ENCODE peak calls at places on chromosomes 2 and 18, in ten cellular contexts. One of them, this sample, is unnamed.
A peak's percentile ranks its signal among the peaks of the same experiment; 100 is the strongest.

GRCh38 chr18:55220523-55220922 is 261.3 kb upstream of the CCDC68 start:
- DNase-seq in epithelial cell of esophagus: no peak
- DNase-seq in heart right ventricle: no peak
- DNase-seq in H7: no peak
- DNase-seq in amniotic epithelial cell: no peak
- DNase-seq in foreskin fibroblast: no peak
- DNase-seq in ELR: no peak
- DNase-seq in astrocyte of the spinal cord: peak; percentile 22
- DNase-seq in stimulated activated CD4-positive, alpha-beta T cell treated with anti-CD3 and anti-CD28 coated beads, Interleukin-15, amount 100 ng/mL, for 1 hour: no peak
- DNase-seq in NCI-H1105: no peak
- DNase-seq in this sample: no peak

GRCh38 chr2:235468978-235469694 is 24.7 kb upstream of the AGAP1 start:
- DNase-seq in epithelial cell of esophagus: peak; percentile 93
- DNase-seq in heart right ventricle: peak; percentile 37
- DNase-seq in H7: peak; percentile 34
- DNase-seq in amniotic epithelial cell: peak; percentile 49
- DNase-seq in foreskin fibroblast: peak; percentile 85
- DNase-seq in ELR: peak; percentile 95
- DNase-seq in astrocyte of the spinal cord: peak; percentile 83
- DNase-seq in stimulated activated CD4-positive, alpha-beta T cell treated with anti-CD3 and anti-CD28 coated beads, Interleukin-15, amount 100 ng/mL, for 1 hour: no peak
- DNase-seq in NCI-H1105: no peak
- DNase-seq in this sample: no peak

GRCh38 chr2:216774620-216775019 is 79.3 kb upstream of the IGFBP5 start:
- DNase-seq in epithelial cell of esophagus: no peak
- DNase-seq in heart right ventricle: peak; percentile 90
- DNase-seq in H7: no peak
- DNase-seq in amniotic epithelial cell: peak; percentile 94
- DNase-seq in foreskin fibroblast: peak; percentile 9
- DNase-seq in ELR: peak; percentile 72
- DNase-seq in astrocyte of the spinal cord: peak; percentile 91
- DNase-seq in stimulated activated CD4-positive, alpha-beta T cell treated with anti-CD3 and anti-CD28 coated beads, Interleukin-15, amount 100 ng/mL, for 1 hour: no peak
- DNase-seq in NCI-H1105: no peak
- DNase-seq in this sample: no peak

GRCh38 chr2:182366625-182367024 is 60.2 kb downstream of the PDE1A start:
- DNase-seq in epithelial cell of esophagus: no peak
- DNase-seq in heart right ventricle: no peak
- DNase-seq in H7: no peak
- DNase-seq in amniotic epithelial cell: peak; percentile 100
- DNase-seq in foreskin fibroblast: peak; percentile 62
- DNase-seq in ELR: no peak
- DNase-seq in astrocyte of the spinal cord: peak; percentile 59
- DNase-seq in stimulated activated CD4-positive, alpha-beta T cell treated with anti-CD3 and anti-CD28 coated beads, Interleukin-15, amount 100 ng/mL, for 1 hour: no peak
- DNase-seq in NCI-H1105: peak; percentile 79
- DNase-seq in this sample: no peak

GRCh38 chr2:8288206-8288605 is 393.6 kb upstream of the ID2 start:
- DNase-seq in epithelial cell of esophagus: no peak
- DNase-seq in heart right ventricle: no peak
- DNase-seq in H7: no peak
- DNase-seq in amniotic epithelial cell: no peak
- DNase-seq in foreskin fibroblast: no peak
- DNase-seq in ELR: no peak
- DNase-seq in astrocyte of the spinal cord: no peak
- DNase-seq in stimulated activated CD4-positive, alpha-beta T cell treated with anti-CD3 and anti-CD28 coated beads, Interleukin-15, amount 100 ng/mL, for 1 hour: no peak
- DNase-seq in NCI-H1105: no peak
- DNase-seq in this sample: no peak

GRCh38 chr2:201448701-201449100 is 2.6 kb downstream of the TRAK2 start:
- DNase-seq in epithelial cell of esophagus: peak; percentile 76
- DNase-seq in heart right ventricle: no peak
- DNase-seq in H7: no peak
- DNase-seq in amniotic epithelial cell: no peak
- DNase-seq in foreskin fibroblast: no peak
- DNase-seq in ELR: peak; percentile 34
- DNase-seq in astrocyte of the spinal cord: no peak
- DNase-seq in stimulated activated CD4-positive, alpha-beta T cell treated with anti-CD3 and anti-CD28 coated beads, Interleukin-15, amount 100 ng/mL, for 1 hour: no peak
- DNase-seq in NCI-H1105: no peak
- DNase-seq in this sample: no peak

GRCh38 chr2:84970266-84970955 is 550 bp upstream of the KCMF1 start:
- DNase-seq in epithelial cell of esophagus: peak; percentile 60
- DNase-seq in heart right ventricle: peak; percentile 55
- DNase-seq in H7: peak; percentile 86
- DNase-seq in amniotic epithelial cell: peak; percentile 46
- DNase-seq in foreskin fibroblast: peak; percentile 20
- DNase-seq in ELR: peak; percentile 61
- DNase-seq in astrocyte of the spinal cord: peak; percentile 58
- DNase-seq in stimulated activated CD4-positive, alpha-beta T cell treated with anti-CD3 and anti-CD28 coated beads, Interleukin-15, amount 100 ng/mL, for 1 hour: peak; percentile 38
- DNase-seq in NCI-H1105: peak; percentile 30
- DNase-seq in this sample: no peak

GRCh38 chr18:35695803-35696202 is 114.3 kb downstream of the GALNT1 start:
- DNase-seq in epithelial cell of esophagus: no peak
- DNase-seq in heart right ventricle: peak; percentile 69
- DNase-seq in H7: no peak
- DNase-seq in amniotic epithelial cell: no peak
- DNase-seq in foreskin fibroblast: no peak
- DNase-seq in ELR: no peak
- DNase-seq in astrocyte of the spinal cord: no peak
- DNase-seq in stimulated activated CD4-positive, alpha-beta T cell treated with anti-CD3 and anti-CD28 coated beads, Interleukin-15, amount 100 ng/mL, for 1 hour: no peak
- DNase-seq in NCI-H1105: peak; percentile 34
- DNase-seq in this sample: no peak

GRCh38 chr2:217958889-217959235 is 43.9 kb downstream of the TNS1 start:
- DNase-seq in epithelial cell of esophagus: no peak
- DNase-seq in heart right ventricle: no peak
- DNase-seq in H7: no peak
- DNase-seq in amniotic epithelial cell: no peak
- DNase-seq in foreskin fibroblast: no peak
- DNase-seq in ELR: no peak
- DNase-seq in astrocyte of the spinal cord: no peak
- DNase-seq in stimulated activated CD4-positive, alpha-beta T cell treated with anti-CD3 and anti-CD28 coated beads, Interleukin-15, amount 100 ng/mL, for 1 hour: no peak
- DNase-seq in NCI-H1105: no peak
- DNase-seq in this sample: no peak

GRCh38 chr2:234292205-234292954 is 204.5 kb downstream of the ARL4C start:
- DNase-seq in epithelial cell of esophagus: no peak
- DNase-seq in heart right ventricle: peak; percentile 31
- DNase-seq in H7: no peak
- DNase-seq in amniotic epithelial cell: no peak
- DNase-seq in foreskin fibroblast: no peak
- DNase-seq in ELR: no peak
- DNase-seq in astrocyte of the spinal cord: peak; percentile 59
- DNase-seq in stimulated activated CD4-positive, alpha-beta T cell treated with anti-CD3 and anti-CD28 coated beads, Interleukin-15, amount 100 ng/mL, for 1 hour: no peak
- DNase-seq in NCI-H1105: no peak
- DNase-seq in this sample: no peak

GRCh38 chr18:13433685-13434084 is 215.1 kb downstream of the LDLRAD4 start:
- DNase-seq in epithelial cell of esophagus: no peak
- DNase-seq in heart right ventricle: no peak
- DNase-seq in H7: no peak
- DNase-seq in amniotic epithelial cell: peak; percentile 28
- DNase-seq in foreskin fibroblast: no peak
- DNase-seq in ELR: no peak
- DNase-seq in astrocyte of the spinal cord: no peak
- DNase-seq in stimulated activated CD4-positive, alpha-beta T cell treated with anti-CD3 and anti-CD28 coated beads, Interleukin-15, amount 100 ng/mL, for 1 hour: no peak
- DNase-seq in NCI-H1105: no peak
- DNase-seq in this sample: no peak

GRCh38 chr2:4134881-4135565 is 431.6 kb downstream of the DCDC2C start:
- DNase-seq in epithelial cell of esophagus: peak; percentile 1
- DNase-seq in heart right ventricle: no peak
- DNase-seq in H7: no peak
- DNase-seq in amniotic epithelial cell: no peak
- DNase-seq in foreskin fibroblast: no peak
- DNase-seq in ELR: no peak
- DNase-seq in astrocyte of the spinal cord: no peak
- DNase-seq in stimulated activated CD4-positive, alpha-beta T cell treated with anti-CD3 and anti-CD28 coated beads, Interleukin-15, amount 100 ng/mL, for 1 hour: no peak
- DNase-seq in NCI-H1105: no peak
- DNase-seq in this sample: no peak